ENCODE peak calls at places on chromosome 15, in four cellular contexts. One of them, this sample, is unnamed. For H3K4me1 and H3K27me3, the result is how much of the 10 kb centered on the place peaks cover.

GRCh38 chr15:82572311-82572710 is 32.1 kb upstream of the RPS17 start:
- DNase-seq in GM23248: peak
- DNase-seq in adrenal gland: no peak
- DNase-seq in CD8-positive, alpha-beta memory T cell: no peak
- DNase-seq in this sample: no peak

GRCh38 chr15:51311510-51311909 is 26.9 kb downstream of the CYP19A1 start:
- DNase-seq in GM23248: no peak
- DNase-seq in adrenal gland: no peak
- DNase-seq in CD8-positive, alpha-beta memory T cell: no peak
- DNase-seq in this sample: no peak

GRCh38 chr15:99432271-99433025 is 133.3 kb upstream of the MEF2A start:
- DNase-seq in GM23248: no peak
- DNase-seq in adrenal gland: no peak
- DNase-seq in CD8-positive, alpha-beta memory T cell: no peak
- DNase-seq in this sample: no peak

GRCh38 chr15:68773036-68773435 is 47.7 kb downstream of the ANP32A start:
- DNase-seq in GM23248: no peak
- DNase-seq in adrenal gland: no peak
- DNase-seq in CD8-positive, alpha-beta memory T cell: no peak
- DNase-seq in this sample: no peak

GRCh38 chr15:66625531-66625930 is 59.7 kb upstream of the LCTL start:
- DNase-seq in GM23248: no peak
- DNase-seq in adrenal gland: no peak
- DNase-seq in CD8-positive, alpha-beta memory T cell: no peak
- DNase-seq in this sample: no peak

GRCh38 chr15:36960179-36960946 is 140.0 kb downstream of the MEIS2 start:
- DNase-seq in GM23248: no peak
- DNase-seq in adrenal gland: no peak
- DNase-seq in CD8-positive, alpha-beta memory T cell: no peak
- DNase-seq in this sample: no peak

GRCh38 chr15:70867911-70868467 is 14.0 kb upstream of the LARP6 start:
- DNase-seq in GM23248: peak
- DNase-seq in adrenal gland: no peak
- DNase-seq in CD8-positive, alpha-beta memory T cell: no peak
- DNase-seq in this sample: no peak

GRCh38 chr15:39409876-39410505 is 170.9 kb upstream of the THBS1 start:
- DNase-seq in GM23248: peak
- DNase-seq in adrenal gland: no peak
- DNase-seq in CD8-positive, alpha-beta memory T cell: no peak
- DNase-seq in this sample: no peak

GRCh38 chr15:98620020-98620419 is 28.3 kb upstream of the IGF1R start:
- DNase-seq in GM23248: no peak
- DNase-seq in adrenal gland: no peak
- DNase-seq in CD8-positive, alpha-beta memory T cell: no peak
- DNase-seq in this sample: no peak

GRCh38 chr15:31302778-31303433 is 23.7 kb upstream of the KLF13 start:
- DNase-seq in GM23248: no peak
- DNase-seq in adrenal gland: no peak
- DNase-seq in CD8-positive, alpha-beta memory T cell: no peak
- DNase-seq in this sample: no peak

GRCh38 chr15:25372298-25372697 is 66.5 kb downstream of the UBE3A start:
- DNase-seq in GM23248: peak
- DNase-seq in adrenal gland: no peak
- DNase-seq in CD8-positive, alpha-beta memory T cell: no peak
- DNase-seq in this sample: no peak

GRCh38 chr15:64699767-64700388 is 75.5 kb downstream of the RBPMS2 start:
- DNase-seq in GM23248: peak
- DNase-seq in adrenal gland: no peak
- DNase-seq in CD8-positive, alpha-beta memory T cell: no peak
- DNase-seq in this sample: no peak

GRCh38 chr15:51024735-51025453 is 69.8 kb downstream of the TNFAIP8L3 start:
- DNase-seq in GM23248: peak
- DNase-seq in adrenal gland: no peak
- DNase-seq in CD8-positive, alpha-beta memory T cell: no peak
- DNase-seq in this sample: no peak

GRCh38 chr15:88834211-88834812 is 31.1 kb downstream of the ACAN start:
- DNase-seq in GM23248: peak
- DNase-seq in adrenal gland: peak
- DNase-seq in CD8-positive, alpha-beta memory T cell: peak
- DNase-seq in this sample: peak

GRCh38 chr15:40063563-40064011 is 24.6 kb upstream of the SRP14 start:
- DNase-seq in GM23248: peak
- DNase-seq in adrenal gland: no peak
- DNase-seq in CD8-positive, alpha-beta memory T cell: no peak
- DNase-seq in this sample: no peak

GRCh38 chr15:90360746-90361145 is 8.7 kb downstream of the ZNF774 start:
- DNase-seq in GM23248: no peak
- DNase-seq in adrenal gland: no peak
- DNase-seq in CD8-positive, alpha-beta memory T cell: no peak
- DNase-seq in this sample: no peak

GRCh38 chr15:96339662-96340347 is 9.3 kb downstream of the NR2F2 start:
- DNase-seq in GM23248: peak
- DNase-seq in adrenal gland: no peak
- DNase-seq in CD8-positive, alpha-beta memory T cell: no peak
- DNase-seq in this sample: no peak

GRCh38 chr15:89329329-89330084 is 5.1 kb downstream of the POLG start:
- DNase-seq in GM23248: no peak
- DNase-seq in adrenal gland: no peak
- DNase-seq in CD8-positive, alpha-beta memory T cell: peak
- DNase-seq in this sample: peak

GRCh38 chr15:76533060-76533955 is 196.7 kb downstream of the ISL2 start:
- DNase-seq in GM23248: no peak
- DNase-seq in adrenal gland: no peak
- DNase-seq in CD8-positive, alpha-beta memory T cell: no peak
- DNase-seq in this sample: no peak

GRCh38 chr15:83858820-83859505 is 205.0 kb downstream of the ADAMTSL3 start:
- DNase-seq in GM23248: no peak
- DNase-seq in adrenal gland: no peak
- DNase-seq in CD8-positive, alpha-beta memory T cell: no peak
- DNase-seq in this sample: no peak

GRCh38 chr15:31211353-31211752 is 109.8 kb upstream of the TRPM1 start:
- DNase-seq in GM23248: no peak
- DNase-seq in adrenal gland: no peak
- DNase-seq in CD8-positive, alpha-beta memory T cell: no peak
- DNase-seq in this sample: no peak

GRCh38 chr15:80967991-80968510 is 21.6 kb downstream of the MESD start:
- DNase-seq in GM23248: no peak
- DNase-seq in adrenal gland: no peak
- DNase-seq in CD8-positive, alpha-beta memory T cell: no peak
- DNase-seq in this sample: no peak

GRCh38 chr15:89174476-89174875 is 46.9 kb downstream of the RLBP1 start:
- DNase-seq in GM23248: no peak
- DNase-seq in adrenal gland: no peak
- DNase-seq in CD8-positive, alpha-beta memory T cell: no peak
- DNase-seq in this sample: no peak

GRCh38 chr15:36177590-36178281 is 401.7 kb upstream of the CDIN1 start:
- DNase-seq in GM23248: peak
- DNase-seq in adrenal gland: no peak
- DNase-seq in CD8-positive, alpha-beta memory T cell: no peak
- DNase-seq in this sample: no peak

GRCh38 chr15:25407950-25408349 is 30.9 kb downstream of the UBE3A start:
- DNase-seq in GM23248: no peak
- DNase-seq in adrenal gland: no peak
- DNase-seq in CD8-positive, alpha-beta memory T cell: no peak
- DNase-seq in this sample: no peak

GRCh38 chr15:31265090-31265870 is 61.4 kb upstream of the KLF13 start:
- DNase-seq in GM23248: no peak
- DNase-seq in adrenal gland: peak
- DNase-seq in CD8-positive, alpha-beta memory T cell: peak
- DNase-seq in this sample: no peak

GRCh38 chr15:72782993-72783562 is 480 bp downstream of the ADPGK start:
- DNase-seq in GM23248: peak
- DNase-seq in adrenal gland: no peak
- DNase-seq in CD8-positive, alpha-beta memory T cell: peak
- DNase-seq in this sample: peak

GRCh38 chr15:93470042-93470441 is 381.0 kb upstream of the RGMA start:
- DNase-seq in GM23248: no peak
- DNase-seq in adrenal gland: no peak
- DNase-seq in CD8-positive, alpha-beta memory T cell: no peak
- DNase-seq in this sample: no peak

GRCh38 chr15:46265664-46266063 is 630.8 kb downstream of the SQOR start:
- DNase-seq in GM23248: no peak
- DNase-seq in adrenal gland: no peak
- DNase-seq in CD8-positive, alpha-beta memory T cell: no peak
- DNase-seq in this sample: no peak

GRCh38 chr15:96064351-96064756 is 266.1 kb upstream of the NR2F2 start:
- DNase-seq in GM23248: no peak
- DNase-seq in adrenal gland: no peak
- DNase-seq in CD8-positive, alpha-beta memory T cell: no peak
- DNase-seq in this sample: no peak

GRCh38 chr15:73716417-73716816 is 32.2 kb downstream of the CD276 start:
- DNase-seq in GM23248: no peak
- DNase-seq in adrenal gland: no peak
- DNase-seq in CD8-positive, alpha-beta memory T cell: no peak
- DNase-seq in this sample: no peak

GRCh38 chr15:44798815-44799214 is 62.5 kb downstream of the TRIM69 start:
- DNase-seq in GM23248: peak
- DNase-seq in adrenal gland: no peak
- DNase-seq in CD8-positive, alpha-beta memory T cell: no peak
- DNase-seq in this sample: no peak

GRCh38 chr15:74191798-74192197 is 10.8 kb downstream of the STRA6 start:
- DNase-seq in GM23248: no peak
- DNase-seq in adrenal gland: no peak
- DNase-seq in CD8-positive, alpha-beta memory T cell: no peak
- DNase-seq in this sample: no peak

GRCh38 chr15:59657635-59658125 is 365 bp upstream of the GTF2A2 start:
- DNase-seq in GM23248: no peak
- DNase-seq in adrenal gland: peak
- DNase-seq in CD8-positive, alpha-beta memory T cell: no peak
- DNase-seq in this sample: no peak

GRCh38 chr15:99844150-99844549 is 110.9 kb upstream of the LYSMD4 start:
- DNase-seq in GM23248: no peak
- DNase-seq in adrenal gland: no peak
- DNase-seq in CD8-positive, alpha-beta memory T cell: no peak
- DNase-seq in this sample: no peak

GRCh38 chr15:48555244-48555804 is 90.2 kb downstream of the FBN1 start:
- DNase-seq in GM23248: peak
- DNase-seq in adrenal gland: no peak
- DNase-seq in CD8-positive, alpha-beta memory T cell: no peak
- DNase-seq in this sample: no peak

GRCh38 chr15:48554112-48554511 is 91.4 kb downstream of the FBN1 start:
- DNase-seq in GM23248: no peak
- DNase-seq in adrenal gland: no peak
- DNase-seq in CD8-positive, alpha-beta memory T cell: no peak
- DNase-seq in this sample: no peak

GRCh38 chr15:48553559-48553958 is 92.0 kb downstream of the FBN1 start:
- DNase-seq in GM23248: peak
- DNase-seq in adrenal gland: no peak
- DNase-seq in CD8-positive, alpha-beta memory T cell: no peak
- DNase-seq in this sample: no peak

GRCh38 chr15:48557335-48557734 is 88.2 kb downstream of the FBN1 start:
- DNase-seq in GM23248: no peak
- DNase-seq in adrenal gland: no peak
- DNase-seq in CD8-positive, alpha-beta memory T cell: no peak
- DNase-seq in this sample: no peak

DNA sequence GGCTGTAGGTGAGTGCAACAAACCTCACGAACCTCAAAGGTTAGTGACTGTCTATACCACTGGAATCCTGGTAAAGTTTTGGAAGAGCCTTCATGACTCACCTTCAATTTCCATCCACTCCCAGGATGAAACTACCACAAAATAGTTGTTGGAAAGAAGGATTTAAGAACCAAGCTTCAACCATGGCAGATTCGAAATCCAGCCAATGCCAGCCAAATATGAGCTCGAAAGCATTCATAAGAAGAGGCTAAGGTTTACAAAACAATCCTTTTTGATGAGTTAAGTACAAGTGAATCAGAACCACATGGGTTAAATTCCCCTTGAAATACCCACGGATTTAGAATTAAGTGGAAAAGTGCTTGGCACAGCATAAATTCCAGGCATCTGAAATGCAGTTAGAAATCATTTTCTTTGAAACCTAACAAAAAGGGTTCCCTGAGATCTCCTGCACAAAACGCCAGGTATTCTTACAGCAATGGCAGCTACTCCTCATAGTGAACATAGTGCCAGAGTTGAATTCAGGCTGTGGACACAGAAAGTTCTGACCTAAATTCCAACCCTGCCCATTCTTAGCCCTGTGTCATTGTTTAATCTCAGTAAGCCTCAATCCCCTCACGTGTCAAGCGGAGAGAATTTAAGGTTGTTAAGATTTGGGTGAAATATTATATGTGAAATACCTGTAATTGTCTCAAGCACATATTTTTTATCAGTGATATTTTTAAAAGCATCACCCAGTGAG is 89.2 kb downstream of the FBN1 start:
- DNase-seq in GM23248: peak
- DNase-seq in adrenal gland: no peak
- DNase-seq in CD8-positive, alpha-beta memory T cell: no peak
- DNase-seq in this sample: no peak
- H3K4me1 ChIP-seq in GM23248: half or more
- H3K4me1 ChIP-seq in adrenal gland: under half
- H3K4me1 ChIP-seq in CD8-positive, alpha-beta memory T cell: under half
- H3K4me1 ChIP-seq in this sample: under half

GRCh38 chr15:92462771-92463170 is 69.1 kb downstream of the ST8SIA2 start:
- DNase-seq in GM23248: no peak
- DNase-seq in adrenal gland: no peak
- DNase-seq in CD8-positive, alpha-beta memory T cell: no peak
- DNase-seq in this sample: no peak
- H3K27me3 ChIP-seq in GM23248: under half
- H3K27me3 ChIP-seq in adrenal gland: under half
- H3K27me3 ChIP-seq in CD8-positive, alpha-beta memory T cell: under half
- H3K27me3 ChIP-seq in this sample: under half

GRCh38 chr15:78321786-78322185 is 18.4 kb upstream of the CRABP1 start:
- DNase-seq in GM23248: no peak
- DNase-seq in adrenal gland: no peak
- DNase-seq in CD8-positive, alpha-beta memory T cell: peak
- DNase-seq in this sample: no peak
- H3K27ac ChIP-seq in GM23248: peak
- H3K27ac ChIP-seq in adrenal gland: no peak
- H3K27ac ChIP-seq in CD8-positive, alpha-beta memory T cell: no peak
- H3K27ac ChIP-seq in this sample: no peak

DNA sequence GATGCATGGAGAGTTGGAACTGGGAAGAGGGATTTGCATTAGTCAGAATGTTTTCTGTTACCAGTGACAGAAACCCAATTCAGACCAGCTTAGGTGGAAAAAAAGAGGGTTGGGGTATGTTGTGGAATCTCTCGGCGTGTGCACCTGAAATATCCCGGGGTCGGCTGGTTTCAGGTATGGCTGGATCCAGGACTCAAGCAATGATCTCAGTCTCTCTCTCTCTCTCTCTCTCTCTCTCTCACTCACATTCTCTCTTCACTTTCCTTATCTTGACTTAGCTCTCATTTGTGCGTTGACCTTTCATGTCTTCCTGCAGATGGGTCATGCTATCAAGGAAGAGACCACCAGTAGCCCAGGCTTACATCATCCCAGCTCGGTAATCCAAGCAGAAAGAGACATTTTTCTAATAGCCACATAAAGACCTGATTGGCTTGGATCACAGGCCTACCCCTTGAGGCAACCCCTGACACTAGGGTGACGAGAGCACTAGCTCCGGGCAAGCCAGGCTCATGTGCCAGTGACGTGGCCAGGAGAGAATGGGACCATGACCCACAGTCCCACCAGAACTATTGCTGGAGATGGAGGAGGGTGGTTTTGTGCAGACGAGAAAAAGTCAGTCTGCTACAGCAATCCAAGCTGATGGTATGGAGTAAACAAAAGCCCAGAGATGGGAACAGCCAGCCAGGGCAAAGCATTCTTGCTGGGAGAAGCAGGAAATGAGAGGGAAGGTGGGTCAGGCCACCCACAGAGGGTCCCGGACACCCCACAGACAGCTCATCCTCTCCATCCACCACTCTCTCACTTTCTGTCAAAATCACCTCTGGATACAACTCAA is 91.7 kb downstream of the CHSY1 start:
- DNase-seq in GM23248: no peak
- DNase-seq in adrenal gland: no peak
- DNase-seq in CD8-positive, alpha-beta memory T cell: peak
- DNase-seq in this sample: no peak
- H3K4me1 ChIP-seq in GM23248: under half
- H3K4me1 ChIP-seq in adrenal gland: under half
- H3K4me1 ChIP-seq in CD8-positive, alpha-beta memory T cell: under half
- H3K4me1 ChIP-seq in this sample: under half